ENCODE peak calls at places on chromosomes 5 and 9, in nine cellular contexts. T is progenitor cell of endocrine pancreas, U is WTC11, V is choroid plexus epithelial cell, B is gastrocnemius medialis, R is RWPE1, E is A549, G is breast epithelium, Z is OCI-LY7. D is an unnamed sample.

GRCh38 chr5:36703245-36703860 is 96.9 kb downstream of the SLC1A3 start:
- DNase-seq in T (no peak), U (no peak), V (peak; percentile 59), B (no peak), R (no peak), E (no peak), G (no peak), Z (no peak), D (no peak)

GRCh38 chr5:68303754-68304420 is 88.3 kb downstream of the PIK3R1 start:
- DNase-seq in T (no peak), U (no peak), V (no peak), B (no peak), R (no peak), E (no peak), G (no peak), Z (no peak), D (no peak)

GRCh38 chr9:121771851-121772599 is 120.6 kb downstream of the DAB2IP start:
- DNase-seq in T (no peak), U (no peak), V (no peak), B (peak; percentile 35), R (no peak), E (no peak), G (peak; percentile 34), Z (no peak), D (no peak)

GRCh38 chr9:108618906-108619550 is 236.8 kb downstream of the ACTL7B start:
- DNase-seq in T (no peak), U (no peak), V (peak; percentile 4), B (no peak), R (no peak), E (no peak), G (no peak), Z (no peak), D (no peak)

GRCh38 chr5:6905883-6906282 is 192.7 kb downstream of the TENT4A start:
- DNase-seq in T (no peak), U (no peak), V (no peak), B (peak; percentile 48), R (no peak), E (peak; percentile 8), G (no peak), Z (no peak), D (no peak)

GRCh38 chr5:159017787-159018186 is 81.9 kb downstream of the EBF1 start:
- DNase-seq in T (no peak), U (peak; percentile 51), V (peak; percentile 94), B (peak; percentile 40), R (peak; percentile 77), E (peak; percentile 47), G (no peak), Z (no peak), D (peak; percentile 54)

GRCh38 chr5:96175090-96175489 is 213.4 kb upstream of the ELL2 start:
- DNase-seq in T (no peak), U (no peak), V (no peak), B (no peak), R (peak; percentile 44), E (peak; percentile 31), G (no peak), Z (peak; percentile 4), D (no peak)

GRCh38 chr9:79774356-79774755 is 202.6 kb downstream of the TLE4 start:
- DNase-seq in T (no peak), U (no peak), V (no peak), B (no peak), R (no peak), E (no peak), G (no peak), Z (no peak), D (no peak)

GRCh38 chr9:16363916-16364315 is 506.6 kb downstream of the BNC2 start:
- DNase-seq in T (no peak), U (no peak), V (no peak), B (no peak), R (no peak), E (no peak), G (no peak), Z (no peak), D (no peak)

GRCh38 chr5:173968154-173968553 is 20.8 kb upstream of the C5orf47 start:
- DNase-seq in T (no peak), U (peak; percentile 38), V (no peak), B (no peak), R (no peak), E (no peak), G (no peak), Z (no peak), D (no peak)

DNA sequence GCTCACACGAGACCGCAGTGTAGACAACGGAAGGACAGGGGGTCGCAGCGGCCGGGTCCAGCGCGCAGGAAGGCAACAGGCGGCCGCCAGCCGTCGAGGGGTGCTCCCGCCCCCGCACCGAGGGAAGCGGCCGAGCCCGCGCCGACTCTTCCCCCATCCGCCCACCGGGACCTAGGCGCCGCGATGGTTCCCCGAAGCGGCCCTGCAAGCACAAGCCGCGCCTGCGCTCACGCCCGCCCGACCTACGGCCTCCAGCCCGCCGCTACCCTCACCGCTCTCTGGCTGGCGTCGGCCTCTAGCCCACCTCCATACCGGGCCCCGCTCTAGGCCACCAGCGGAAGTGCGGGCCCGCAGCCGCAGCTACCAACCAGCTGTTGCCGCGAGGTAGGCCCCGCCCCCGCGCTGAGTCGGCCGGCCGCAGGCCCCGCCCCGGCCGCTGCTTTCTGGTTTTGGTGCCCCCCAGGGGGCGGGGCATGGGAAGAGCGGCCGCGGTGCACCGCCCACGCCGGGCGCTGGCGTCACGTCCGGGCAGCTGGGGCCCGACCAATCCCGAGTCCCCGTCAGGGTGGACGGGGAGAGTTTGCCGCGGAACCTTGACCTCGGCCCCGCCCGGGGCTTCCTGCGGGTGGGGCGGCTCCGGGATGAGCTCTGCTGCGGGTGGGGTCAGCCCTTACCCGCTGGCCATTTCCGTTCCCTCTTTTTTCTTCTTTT is at the start of gene SETX:
- DNase-seq in T (peak; percentile 93), U (peak; percentile 97), V (peak; percentile 98), B (peak; percentile 96), R (peak; percentile 100), E (peak; percentile 97), G (peak; percentile 96), Z (peak; percentile 98), D (peak; percentile 93)
- TF ChIP-seq CTCF in T (no peak), U (no peak), V (no peak), B (no peak), R (no peak), E (no peak), G (peak; percentile 8), Z (no peak), D (no peak)

GRCh38 chr9:76424491-76424890 is 30.3 kb upstream of the RFK start:
- DNase-seq in T (no peak), U (no peak), V (no peak), B (no peak), R (no peak), E (no peak), G (no peak), Z (no peak), D (no peak)

GRCh38 chr9:76423216-76424177 is 29.3 kb upstream of the RFK start:
- DNase-seq in T (no peak), U (no peak), V (no peak), B (no peak), R (no peak), E (peak; percentile 16), G (no peak), Z (no peak), D (no peak)

GRCh38 chr9:76415731-76416130 is 21.5 kb upstream of the RFK start:
- DNase-seq in T (no peak), U (no peak), V (peak; percentile 52), B (no peak), R (no peak), E (no peak), G (no peak), Z (no peak), D (peak; percentile 39)

GRCh38 chr9:76417394-76417793 is 23.2 kb upstream of the RFK start:
- DNase-seq in T (no peak), U (no peak), V (no peak), B (no peak), R (no peak), E (no peak), G (no peak), Z (no peak), D (no peak)

GRCh38 chr9:76419782-76420380 is 25.7 kb upstream of the RFK start:
- DNase-seq in T (no peak), U (no peak), V (peak; percentile 44), B (no peak), R (peak; percentile 22), E (peak; percentile 59), G (no peak), Z (peak; percentile 60), D (no peak)
- TF ChIP-seq CTCF in T (peak; percentile 50), U (peak; percentile 41), V (peak; percentile 75), B (peak; percentile 7), R (peak; percentile 22), E (peak; percentile 58), G (no peak), Z (peak; percentile 94), D (peak; percentile 39)

GRCh38 chr5:2710910-2711309 is 40.6 kb downstream of the IRX2 start:
- DNase-seq in T (no peak), U (no peak), V (peak; percentile 1), B (no peak), R (peak; percentile 44), E (no peak), G (no peak), Z (no peak), D (no peak)
- TF ChIP-seq CTCF in T (peak; percentile 55), U (no peak), V (no peak), B (no peak), R (peak; percentile 31), E (no peak), G (peak; percentile 36), Z (peak; percentile 32), D (no peak)

GRCh38 chr9:73053543-73053942 is 98.1 kb upstream of the ANXA1 start:
- DNase-seq in T (no peak), U (no peak), V (no peak), B (no peak), R (no peak), E (no peak), G (no peak), Z (no peak), D (no peak)

GRCh38 chr9:73050887-73051550 is 98.2 kb upstream of the ALDH1A1 start:
- DNase-seq in T (no peak), U (peak; percentile 42), V (no peak), B (peak; percentile 29), R (no peak), E (peak; percentile 97), G (no peak), Z (no peak), D (no peak)

GRCh38 chr9:73049280-73049679 is 96.4 kb upstream of the ALDH1A1 start:
- DNase-seq in T (no peak), U (no peak), V (no peak), B (no peak), R (no peak), E (no peak), G (no peak), Z (no peak), D (no peak)

GRCh38 chr9:73046769-73047168 is 93.9 kb upstream of the ALDH1A1 start:
- DNase-seq in T (no peak), U (no peak), V (no peak), B (no peak), R (no peak), E (no peak), G (no peak), Z (no peak), D (no peak)

DNA sequence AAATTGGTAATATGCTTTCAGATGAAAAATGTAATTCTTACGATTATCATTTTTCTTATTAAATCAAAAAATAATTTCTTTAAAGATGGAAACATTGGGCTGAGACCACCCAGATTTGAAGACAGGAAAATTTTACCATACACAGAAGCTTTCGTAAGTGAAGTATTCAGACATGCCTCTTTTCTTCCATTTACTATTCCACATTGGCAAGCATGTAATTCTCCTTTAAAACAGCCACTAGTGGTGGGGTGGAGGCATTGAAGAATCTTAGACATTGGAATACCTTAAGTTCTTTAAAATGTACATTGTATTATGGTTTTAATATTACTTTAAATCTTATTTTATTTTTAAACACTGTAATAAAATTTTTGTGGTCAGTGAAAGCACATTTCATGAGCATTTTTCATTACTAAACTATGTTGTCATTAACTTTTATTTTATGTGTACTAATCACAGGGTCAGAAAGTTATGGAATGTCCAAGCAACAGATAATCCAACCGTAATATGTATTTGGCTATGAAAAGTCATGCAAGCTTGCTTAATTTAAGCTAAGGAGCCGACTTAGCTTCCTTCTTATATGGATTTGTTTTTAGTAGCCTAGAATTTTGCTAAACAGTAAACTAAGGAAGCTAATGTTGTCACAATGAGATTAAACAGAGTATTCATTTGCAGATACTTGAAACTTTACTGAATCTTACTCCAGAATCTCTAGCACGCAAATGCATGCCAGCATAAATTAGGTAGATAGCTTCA is 97.4 kb upstream of the ALDH1A1 start:
- DNase-seq in T (no peak), U (no peak), V (peak; percentile 56), B (no peak), R (no peak), E (peak; percentile 82), G (no peak), Z (no peak), D (no peak)
- TF ChIP-seq CTCF in T (peak; percentile 46), U (no peak), V (peak; percentile 30), B (no peak), R (no peak), E (peak; percentile 20), G (no peak), Z (no peak), D (no peak)

D was measured in Calu3.